ENCODE peak calls at places on chromosomes 16 and 17, in ten cellular contexts. One of them, this sample, is unnamed.

GRCh38 chr16:1291576-1291974 is 17.9 kb upstream of the UBE2I start:
- DNase-seq in uterus: no peak
- DNase-seq in A549: no peak
- DNase-seq in Peyer's patch: no peak
- DNase-seq in adrenal gland: no peak
- DNase-seq in ovary: no peak
- DNase-seq in lower leg skin: no peak
- DNase-seq in HCT116: no peak
- DNase-seq in H1: no peak
- DNase-seq in stomach: no peak
- DNase-seq in this sample: no peak

GRCh38 chr16:77171750-77172635 is 19.0 kb upstream of the MON1B start:
- DNase-seq in uterus: no peak
- DNase-seq in A549: peak
- DNase-seq in Peyer's patch: no peak
- DNase-seq in adrenal gland: no peak
- DNase-seq in ovary: no peak
- DNase-seq in lower leg skin: no peak
- DNase-seq in HCT116: peak
- DNase-seq in H1: no peak
- DNase-seq in stomach: no peak
- DNase-seq in this sample: peak

GRCh38 chr16:28924762-28925385 is at the start of gene RABEP2:
- DNase-seq in uterus: peak
- DNase-seq in A549: peak
- DNase-seq in Peyer's patch: peak
- DNase-seq in adrenal gland: peak
- DNase-seq in ovary: peak
- DNase-seq in lower leg skin: peak
- DNase-seq in HCT116: peak
- DNase-seq in H1: peak
- DNase-seq in stomach: peak
- DNase-seq in this sample: peak

GRCh38 chr17:38431343-38432145 is 3.3 kb downstream of the ARHGAP23 start:
- DNase-seq in uterus: no peak
- DNase-seq in A549: no peak
- DNase-seq in Peyer's patch: no peak
- DNase-seq in adrenal gland: no peak
- DNase-seq in ovary: no peak
- DNase-seq in lower leg skin: no peak
- DNase-seq in HCT116: no peak
- DNase-seq in H1: no peak
- DNase-seq in stomach: no peak
- DNase-seq in this sample: no peak

GRCh38 chr16:66924527-66925321 is 611 bp downstream of the RRAD start:
- DNase-seq in uterus: no peak
- DNase-seq in A549: peak
- DNase-seq in Peyer's patch: peak
- DNase-seq in adrenal gland: no peak
- DNase-seq in ovary: peak
- DNase-seq in lower leg skin: no peak
- DNase-seq in HCT116: no peak
- DNase-seq in H1: peak
- DNase-seq in stomach: peak
- DNase-seq in this sample: no peak

GRCh38 chr16:24930440-24930839 is 84.7 kb downstream of the SLC5A11 start:
- DNase-seq in uterus: no peak
- DNase-seq in A549: no peak
- DNase-seq in Peyer's patch: no peak
- DNase-seq in adrenal gland: no peak
- DNase-seq in ovary: no peak
- DNase-seq in lower leg skin: no peak
- DNase-seq in HCT116: no peak
- DNase-seq in H1: no peak
- DNase-seq in stomach: no peak
- DNase-seq in this sample: no peak

GRCh38 chr17:732788-733720 is 658 bp downstream of the TLCD3A start:
- DNase-seq in uterus: peak
- DNase-seq in A549: no peak
- DNase-seq in Peyer's patch: peak
- DNase-seq in adrenal gland: peak
- DNase-seq in ovary: no peak
- DNase-seq in lower leg skin: no peak
- DNase-seq in HCT116: no peak
- DNase-seq in H1: peak
- DNase-seq in stomach: peak
- DNase-seq in this sample: peak

GRCh38 chr17:41870627-41871026 is 5.4 kb upstream of the KLHL11 start:
- DNase-seq in uterus: no peak
- DNase-seq in A549: no peak
- DNase-seq in Peyer's patch: no peak
- DNase-seq in adrenal gland: no peak
- DNase-seq in ovary: no peak
- DNase-seq in lower leg skin: no peak
- DNase-seq in HCT116: no peak
- DNase-seq in H1: no peak
- DNase-seq in stomach: no peak
- DNase-seq in this sample: no peak

DNA sequence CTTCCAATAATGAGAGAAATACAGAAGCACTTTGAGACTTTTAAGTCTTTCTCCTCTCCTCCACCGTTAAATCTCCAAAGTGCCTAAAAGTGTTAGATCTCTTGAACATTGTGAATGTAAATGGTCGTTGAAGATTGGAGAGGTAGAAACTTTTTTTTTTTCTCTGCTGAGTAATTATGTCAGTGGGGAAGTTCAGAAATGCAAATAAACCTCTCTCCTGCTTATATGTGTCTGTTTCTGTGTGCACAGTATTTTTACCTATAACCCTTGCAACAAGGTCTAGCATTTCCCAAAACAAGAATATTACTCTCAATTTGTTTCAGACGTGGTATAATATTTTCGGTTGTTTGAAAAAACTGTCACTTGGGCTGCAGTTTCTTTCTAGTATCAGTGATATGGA is 833.6 kb upstream of the CDH8 start:
- DNase-seq in uterus: no peak
- DNase-seq in A549: no peak
- DNase-seq in Peyer's patch: no peak
- DNase-seq in adrenal gland: no peak
- DNase-seq in ovary: no peak
- DNase-seq in lower leg skin: no peak
- DNase-seq in HCT116: no peak
- DNase-seq in H1: no peak
- DNase-seq in stomach: no peak
- DNase-seq in this sample: no peak
- H3K4me3 ChIP-seq in uterus: no peak
- H3K4me3 ChIP-seq in A549: no peak
- H3K4me3 ChIP-seq in Peyer's patch: no peak
- H3K4me3 ChIP-seq in adrenal gland: no peak
- H3K4me3 ChIP-seq in ovary: no peak
- H3K4me3 ChIP-seq in lower leg skin: no peak
- H3K4me3 ChIP-seq in HCT116: no peak
- H3K4me3 ChIP-seq in H1: no peak
- H3K4me3 ChIP-seq in stomach: no peak
- H3K4me3 ChIP-seq in this sample: no peak

GRCh38 chr17:48738424-48738802 is 9.9 kb upstream of the HOXB13 start:
- DNase-seq in uterus: no peak
- DNase-seq in A549: no peak
- DNase-seq in Peyer's patch: no peak
- DNase-seq in adrenal gland: no peak
- DNase-seq in ovary: no peak
- DNase-seq in lower leg skin: no peak
- DNase-seq in HCT116: no peak
- DNase-seq in H1: no peak
- DNase-seq in stomach: no peak
- DNase-seq in this sample: no peak
- TF ChIP-seq POLR2A in uterus: no peak
- TF ChIP-seq POLR2A in A549: no peak
- TF ChIP-seq POLR2A in Peyer's patch: no peak
- TF ChIP-seq POLR2A in adrenal gland: no peak
- TF ChIP-seq POLR2A in ovary: no peak
- TF ChIP-seq POLR2A in lower leg skin: no peak
- TF ChIP-seq POLR2A in HCT116: no peak
- TF ChIP-seq POLR2A in H1: no peak
- TF ChIP-seq POLR2A in stomach: no peak
- TF ChIP-seq POLR2A in this sample: no peak

DNA sequence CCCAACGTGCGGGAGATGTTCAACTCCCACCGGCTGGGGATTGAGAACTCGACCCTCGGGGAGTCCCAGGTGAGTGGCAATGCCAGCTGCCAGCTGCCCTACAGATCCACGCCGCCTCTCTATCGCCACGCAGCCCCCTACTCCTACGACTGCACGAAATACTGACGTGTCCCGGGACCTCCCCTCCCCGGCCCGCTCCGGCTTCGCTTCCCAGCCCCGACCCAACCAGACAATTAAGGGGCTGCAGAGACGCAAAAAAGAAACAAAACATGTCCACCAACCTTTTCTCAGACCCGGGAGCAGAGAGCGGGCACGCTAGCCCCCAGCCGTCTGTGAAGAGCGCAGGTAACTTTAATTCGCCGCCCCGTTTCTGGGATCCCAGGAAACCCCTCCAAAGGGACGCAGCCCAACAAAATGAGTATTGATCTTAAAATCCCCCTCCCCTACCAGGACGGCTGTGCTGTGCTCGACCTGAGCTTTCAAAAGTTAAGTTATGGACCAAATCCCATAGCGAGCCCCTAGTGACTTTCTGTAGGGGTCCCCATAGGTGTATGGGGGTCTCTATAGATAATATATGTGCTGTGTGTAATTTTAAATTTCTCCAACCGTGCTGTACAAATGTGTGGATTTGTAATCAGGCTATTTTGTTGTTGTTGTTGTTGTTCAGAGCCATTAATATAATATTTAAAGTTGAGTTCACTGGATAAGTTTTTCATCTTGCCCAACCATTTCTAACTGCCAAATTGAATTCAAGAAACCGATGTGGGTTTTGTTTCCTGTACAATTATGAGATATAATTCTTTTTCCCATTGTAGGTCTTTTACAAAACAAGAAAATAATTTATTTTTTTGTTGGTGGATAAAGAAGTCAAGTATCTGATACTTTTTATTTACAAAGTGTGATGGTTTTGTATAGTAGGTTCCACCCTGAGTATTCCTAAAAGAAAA is 2.3 kb downstream of the FOXC2 start:
- DNase-seq in uterus: no peak
- DNase-seq in A549: no peak
- DNase-seq in Peyer's patch: no peak
- DNase-seq in adrenal gland: no peak
- DNase-seq in ovary: no peak
- DNase-seq in lower leg skin: no peak
- DNase-seq in HCT116: no peak
- DNase-seq in H1: no peak
- DNase-seq in stomach: no peak
- DNase-seq in this sample: no peak
- H3K4me3 ChIP-seq in uterus: no peak
- H3K4me3 ChIP-seq in A549: peak
- H3K4me3 ChIP-seq in Peyer's patch: peak
- H3K4me3 ChIP-seq in adrenal gland: no peak
- H3K4me3 ChIP-seq in ovary: no peak
- H3K4me3 ChIP-seq in lower leg skin: no peak
- H3K4me3 ChIP-seq in HCT116: no peak
- H3K4me3 ChIP-seq in H1: peak
- H3K4me3 ChIP-seq in stomach: peak
- H3K4me3 ChIP-seq in this sample: no peak

GRCh38 chr17:40556884-40557414 is 8.3 kb downstream of the CCR7 start:
- DNase-seq in uterus: peak
- DNase-seq in A549: no peak
- DNase-seq in Peyer's patch: peak
- DNase-seq in adrenal gland: no peak
- DNase-seq in ovary: peak
- DNase-seq in lower leg skin: peak
- DNase-seq in HCT116: no peak
- DNase-seq in H1: no peak
- DNase-seq in stomach: peak
- DNase-seq in this sample: no peak
- TF ChIP-seq POLR2A in uterus: peak
- TF ChIP-seq POLR2A in A549: no peak
- TF ChIP-seq POLR2A in Peyer's patch: no peak
- TF ChIP-seq POLR2A in adrenal gland: no peak
- TF ChIP-seq POLR2A in ovary: no peak
- TF ChIP-seq POLR2A in lower leg skin: no peak
- TF ChIP-seq POLR2A in HCT116: no peak
- TF ChIP-seq POLR2A in H1: no peak
- TF ChIP-seq POLR2A in stomach: no peak
- TF ChIP-seq POLR2A in this sample: no peak

GRCh38 chr17:32953883-32954282 is 25.9 kb downstream of the TMEM98 start:
- DNase-seq in uterus: no peak
- DNase-seq in A549: no peak
- DNase-seq in Peyer's patch: no peak
- DNase-seq in adrenal gland: no peak
- DNase-seq in ovary: no peak
- DNase-seq in lower leg skin: no peak
- DNase-seq in HCT116: no peak
- DNase-seq in H1: no peak
- DNase-seq in stomach: no peak
- DNase-seq in this sample: no peak

GRCh38 chr17:32956240-32956970 is 28.5 kb downstream of the TMEM98 start:
- DNase-seq in uterus: no peak
- DNase-seq in A549: no peak
- DNase-seq in Peyer's patch: no peak
- DNase-seq in adrenal gland: no peak
- DNase-seq in ovary: no peak
- DNase-seq in lower leg skin: no peak
- DNase-seq in HCT116: no peak
- DNase-seq in H1: no peak
- DNase-seq in stomach: no peak
- DNase-seq in this sample: no peak

GRCh38 chr17:32953062-32953461 is 25.1 kb downstream of the TMEM98 start:
- DNase-seq in uterus: no peak
- DNase-seq in A549: no peak
- DNase-seq in Peyer's patch: no peak
- DNase-seq in adrenal gland: no peak
- DNase-seq in ovary: no peak
- DNase-seq in lower leg skin: no peak
- DNase-seq in HCT116: no peak
- DNase-seq in H1: no peak
- DNase-seq in stomach: no peak
- DNase-seq in this sample: no peak

GRCh38 chr17:32955155-32955554 is 27.2 kb downstream of the TMEM98 start:
- DNase-seq in uterus: no peak
- DNase-seq in A549: no peak
- DNase-seq in Peyer's patch: no peak
- DNase-seq in adrenal gland: no peak
- DNase-seq in ovary: no peak
- DNase-seq in lower leg skin: no peak
- DNase-seq in HCT116: no peak
- DNase-seq in H1: no peak
- DNase-seq in stomach: no peak
- DNase-seq in this sample: no peak

DNA sequence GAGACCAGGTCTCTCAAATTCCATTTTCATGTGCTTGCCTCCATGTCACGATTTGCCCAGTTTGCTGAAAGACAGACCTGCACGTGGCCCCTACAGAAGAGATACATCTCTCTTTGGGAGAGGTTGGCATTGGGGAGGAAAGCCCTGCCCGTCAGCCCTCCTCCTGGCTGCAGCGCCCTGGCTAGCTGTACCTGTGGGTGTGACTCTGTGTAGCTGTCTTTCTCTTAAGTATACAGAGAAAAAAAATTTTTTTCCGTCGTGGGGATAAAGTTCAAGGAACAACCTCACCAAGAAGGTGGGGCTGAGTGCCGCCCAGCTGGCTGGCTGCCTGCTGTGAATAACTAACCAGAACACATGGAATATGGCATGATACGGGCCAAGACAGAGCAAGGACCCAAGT is 26.5 kb downstream of the TMEM98 start:
- DNase-seq in uterus: no peak
- DNase-seq in A549: no peak
- DNase-seq in Peyer's patch: peak
- DNase-seq in adrenal gland: no peak
- DNase-seq in ovary: no peak
- DNase-seq in lower leg skin: no peak
- DNase-seq in HCT116: no peak
- DNase-seq in H1: no peak
- DNase-seq in stomach: peak
- DNase-seq in this sample: peak
- H3K4me3 ChIP-seq in uterus: no peak
- H3K4me3 ChIP-seq in A549: no peak
- H3K4me3 ChIP-seq in Peyer's patch: no peak
- H3K4me3 ChIP-seq in adrenal gland: no peak
- H3K4me3 ChIP-seq in ovary: no peak
- H3K4me3 ChIP-seq in lower leg skin: no peak
- H3K4me3 ChIP-seq in HCT116: no peak
- H3K4me3 ChIP-seq in H1: no peak
- H3K4me3 ChIP-seq in stomach: no peak
- H3K4me3 ChIP-seq in this sample: no peak